ENCODE peak calls at places on chromosome 20, in six cellular contexts. One of them, this sample, is unnamed.

GRCh38 chr20:63711085-63711645 is 3.3 kb downstream of the ZGPAT start:
- DNase-seq in prostate gland: no peak
- DNase-seq in colonic mucosa: no peak
- DNase-seq in choroid plexus epithelial cell: no peak
- DNase-seq in uterus: no peak
- DNase-seq in ovary: no peak
- DNase-seq in this sample: no peak

GRCh38 chr20:42027746-42028268 is 409.6 kb upstream of the CHD6 start:
- DNase-seq in prostate gland: no peak
- DNase-seq in colonic mucosa: no peak
- DNase-seq in choroid plexus epithelial cell: no peak
- DNase-seq in uterus: no peak
- DNase-seq in ovary: no peak
- DNase-seq in this sample: no peak

GRCh38 chr20:823326-823902 is 10.1 kb upstream of the FAM110A start:
- DNase-seq in prostate gland: no peak
- DNase-seq in colonic mucosa: peak
- DNase-seq in choroid plexus epithelial cell: no peak
- DNase-seq in uterus: no peak
- DNase-seq in ovary: no peak
- DNase-seq in this sample: no peak

GRCh38 chr20:891121-892080 is 24.7 kb downstream of the ANGPT4 start:
- DNase-seq in prostate gland: peak
- DNase-seq in colonic mucosa: no peak
- DNase-seq in choroid plexus epithelial cell: no peak
- DNase-seq in uterus: peak
- DNase-seq in ovary: peak
- DNase-seq in this sample: peak

GRCh38 chr20:18443841-18444240 is 23.0 kb downstream of the DZANK1 start:
- DNase-seq in prostate gland: no peak
- DNase-seq in colonic mucosa: no peak
- DNase-seq in choroid plexus epithelial cell: peak
- DNase-seq in uterus: no peak
- DNase-seq in ovary: no peak
- DNase-seq in this sample: no peak

GRCh38 chr20:17969884-17970409 is 1.1 kb downstream of the MGME1 start:
- DNase-seq in prostate gland: peak
- DNase-seq in colonic mucosa: peak
- DNase-seq in choroid plexus epithelial cell: peak
- DNase-seq in uterus: no peak
- DNase-seq in ovary: no peak
- DNase-seq in this sample: peak

GRCh38 chr20:54200487-54201267 is 7.2 kb upstream of the PFDN4 start:
- DNase-seq in prostate gland: peak
- DNase-seq in colonic mucosa: peak
- DNase-seq in choroid plexus epithelial cell: no peak
- DNase-seq in uterus: no peak
- DNase-seq in ovary: no peak
- DNase-seq in this sample: no peak

GRCh38 chr20:50277460-50278376 is 87.1 kb downstream of the CEBPB start:
- DNase-seq in prostate gland: no peak
- DNase-seq in colonic mucosa: no peak
- DNase-seq in choroid plexus epithelial cell: no peak
- DNase-seq in uterus: no peak
- DNase-seq in ovary: no peak
- DNase-seq in this sample: no peak

GRCh38 chr20:44776977-44777376 is 31.3 kb downstream of the KCNK15 start:
- DNase-seq in prostate gland: no peak
- DNase-seq in colonic mucosa: no peak
- DNase-seq in choroid plexus epithelial cell: peak
- DNase-seq in uterus: no peak
- DNase-seq in ovary: no peak
- DNase-seq in this sample: peak

GRCh38 chr20:34791289-34792020 is 34.0 kb downstream of the NCOA6 start:
- DNase-seq in prostate gland: no peak
- DNase-seq in colonic mucosa: no peak
- DNase-seq in choroid plexus epithelial cell: peak
- DNase-seq in uterus: no peak
- DNase-seq in ovary: no peak
- DNase-seq in this sample: no peak

GRCh38 chr20:631091-631490 is 21.0 kb upstream of the TCF15 start:
- DNase-seq in prostate gland: no peak
- DNase-seq in colonic mucosa: no peak
- DNase-seq in choroid plexus epithelial cell: no peak
- DNase-seq in uterus: no peak
- DNase-seq in ovary: no peak
- DNase-seq in this sample: no peak

GRCh38 chr20:52010541-52010940 is 181.0 kb downstream of the ZFP64 start:
- DNase-seq in prostate gland: no peak
- DNase-seq in colonic mucosa: no peak
- DNase-seq in choroid plexus epithelial cell: no peak
- DNase-seq in uterus: no peak
- DNase-seq in ovary: no peak
- DNase-seq in this sample: no peak

GRCh38 chr20:54040528-54040927 is 29.9 kb downstream of the BCAS1 start:
- DNase-seq in prostate gland: no peak
- DNase-seq in colonic mucosa: no peak
- DNase-seq in choroid plexus epithelial cell: no peak
- DNase-seq in uterus: no peak
- DNase-seq in ovary: no peak
- DNase-seq in this sample: no peak

GRCh38 chr20:62148908-62149314 is 5.3 kb downstream of the SS18L1 start:
- DNase-seq in prostate gland: no peak
- DNase-seq in colonic mucosa: no peak
- DNase-seq in choroid plexus epithelial cell: no peak
- DNase-seq in uterus: no peak
- DNase-seq in ovary: no peak
- DNase-seq in this sample: no peak

GRCh38 chr20:18504479-18505060 is 3.2 kb upstream of the SEC23B start:
- DNase-seq in prostate gland: peak
- DNase-seq in colonic mucosa: peak
- DNase-seq in choroid plexus epithelial cell: peak
- DNase-seq in uterus: peak
- DNase-seq in ovary: peak
- DNase-seq in this sample: no peak

GRCh38 chr20:45836841-45837240 is 3.2 kb downstream of the SNX21 start:
- DNase-seq in prostate gland: no peak
- DNase-seq in colonic mucosa: no peak
- DNase-seq in choroid plexus epithelial cell: no peak
- DNase-seq in uterus: no peak
- DNase-seq in ovary: no peak
- DNase-seq in this sample: no peak

GRCh38 chr20:1124416-1124815 is 6.0 kb downstream of the PSMF1 start:
- DNase-seq in prostate gland: no peak
- DNase-seq in colonic mucosa: no peak
- DNase-seq in choroid plexus epithelial cell: peak
- DNase-seq in uterus: no peak
- DNase-seq in ovary: no peak
- DNase-seq in this sample: no peak

GRCh38 chr20:16556299-16556698 is 16.9 kb downstream of the KIF16B start:
- DNase-seq in prostate gland: no peak
- DNase-seq in colonic mucosa: no peak
- DNase-seq in choroid plexus epithelial cell: peak
- DNase-seq in uterus: no peak
- DNase-seq in ovary: no peak
- DNase-seq in this sample: no peak

GRCh38 chr20:7692478-7692877 is 247.8 kb downstream of the HAO1 start:
- DNase-seq in prostate gland: no peak
- DNase-seq in colonic mucosa: no peak
- DNase-seq in choroid plexus epithelial cell: peak
- DNase-seq in uterus: no peak
- DNase-seq in ovary: no peak
- DNase-seq in this sample: no peak

GRCh38 chr20:20744170-20744725 is 31.8 kb upstream of the RALGAPA2 start:
- DNase-seq in prostate gland: no peak
- DNase-seq in colonic mucosa: peak
- DNase-seq in choroid plexus epithelial cell: no peak
- DNase-seq in uterus: peak
- DNase-seq in ovary: no peak
- DNase-seq in this sample: no peak

GRCh38 chr20:52972965-52973819 is 1.0 kb downstream of the TSHZ2 start:
- DNase-seq in prostate gland: peak
- DNase-seq in colonic mucosa: no peak
- DNase-seq in choroid plexus epithelial cell: no peak
- DNase-seq in uterus: peak
- DNase-seq in ovary: peak
- DNase-seq in this sample: peak

GRCh38 chr20:43508604-43509040 is 1.1 kb downstream of the L3MBTL1 start:
- DNase-seq in prostate gland: no peak
- DNase-seq in colonic mucosa: no peak
- DNase-seq in choroid plexus epithelial cell: peak
- DNase-seq in uterus: no peak
- DNase-seq in ovary: no peak
- DNase-seq in this sample: no peak

GRCh38 chr20:25309395-25310267 is 61.7 kb downstream of the PYGB start:
- DNase-seq in prostate gland: no peak
- DNase-seq in colonic mucosa: peak
- DNase-seq in choroid plexus epithelial cell: peak
- DNase-seq in uterus: peak
- DNase-seq in ovary: no peak
- DNase-seq in this sample: no peak

GRCh38 chr20:40848530-40848929 is 159.5 kb upstream of the MAFB start:
- DNase-seq in prostate gland: no peak
- DNase-seq in colonic mucosa: no peak
- DNase-seq in choroid plexus epithelial cell: no peak
- DNase-seq in uterus: no peak
- DNase-seq in ovary: no peak
- DNase-seq in this sample: no peak

GRCh38 chr20:33790571-33790970 is 20.6 kb upstream of the CHMP4B start:
- DNase-seq in prostate gland: no peak
- DNase-seq in colonic mucosa: peak
- DNase-seq in choroid plexus epithelial cell: no peak
- DNase-seq in uterus: no peak
- DNase-seq in ovary: no peak
- DNase-seq in this sample: no peak

GRCh38 chr20:62426678-62427077 is 661 bp downstream of the RBBP8NL start:
- DNase-seq in prostate gland: peak
- DNase-seq in colonic mucosa: peak
- DNase-seq in choroid plexus epithelial cell: no peak
- DNase-seq in uterus: no peak
- DNase-seq in ovary: no peak
- DNase-seq in this sample: peak

GRCh38 chr20:4225778-4226177 is 210.4 kb upstream of the RNF24 start:
- DNase-seq in prostate gland: no peak
- DNase-seq in colonic mucosa: no peak
- DNase-seq in choroid plexus epithelial cell: peak
- DNase-seq in uterus: peak
- DNase-seq in ovary: no peak
- DNase-seq in this sample: no peak

DNA sequence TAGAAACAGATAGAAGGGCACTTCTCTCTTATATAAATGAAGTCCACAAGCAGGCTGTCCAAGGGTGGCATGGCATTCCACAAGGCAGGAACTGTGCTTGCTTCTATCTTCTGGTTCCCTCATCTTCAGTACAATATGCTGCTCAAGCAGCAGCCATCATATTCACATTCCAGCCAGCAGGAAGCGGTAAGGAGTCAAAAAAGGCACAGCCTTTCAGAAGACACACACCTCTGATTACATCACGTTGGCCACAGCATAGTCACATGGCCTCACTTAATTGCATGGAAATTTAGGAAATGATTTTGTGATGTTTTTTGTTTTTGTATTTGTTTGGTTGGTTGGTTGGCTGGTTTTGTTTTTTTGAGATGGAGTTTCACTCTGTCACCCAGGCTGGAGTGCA is 19.0 kb downstream of the REM1 start:
- DNase-seq in prostate gland: no peak
- DNase-seq in colonic mucosa: no peak
- DNase-seq in choroid plexus epithelial cell: peak
- DNase-seq in uterus: peak
- DNase-seq in ovary: peak
- DNase-seq in this sample: no peak
- TF ChIP-seq CTCF in prostate gland: no peak
- TF ChIP-seq CTCF in colonic mucosa: no peak
- TF ChIP-seq CTCF in choroid plexus epithelial cell: peak
- TF ChIP-seq CTCF in uterus: no peak
- TF ChIP-seq CTCF in ovary: no peak
- TF ChIP-seq CTCF in this sample: no peak

GRCh38 chr20:37901667-37902503 is 1.0 kb upstream of the VSTM2L start:
- DNase-seq in prostate gland: peak
- DNase-seq in colonic mucosa: peak
- DNase-seq in choroid plexus epithelial cell: peak
- DNase-seq in uterus: peak
- DNase-seq in ovary: no peak
- DNase-seq in this sample: peak
- TF ChIP-seq CTCF in prostate gland: no peak
- TF ChIP-seq CTCF in colonic mucosa: peak
- TF ChIP-seq CTCF in choroid plexus epithelial cell: peak
- TF ChIP-seq CTCF in uterus: no peak
- TF ChIP-seq CTCF in ovary: no peak
- TF ChIP-seq CTCF in this sample: no peak

GRCh38 chr20:57670288-57671071 is 39.3 kb downstream of the PMEPA1 start:
- DNase-seq in prostate gland: no peak
- DNase-seq in colonic mucosa: no peak
- DNase-seq in choroid plexus epithelial cell: no peak
- DNase-seq in uterus: no peak
- DNase-seq in ovary: no peak
- DNase-seq in this sample: no peak

GRCh38 chr20:57672953-57673575 is 36.8 kb downstream of the PMEPA1 start:
- DNase-seq in prostate gland: no peak
- DNase-seq in colonic mucosa: no peak
- DNase-seq in choroid plexus epithelial cell: no peak
- DNase-seq in uterus: no peak
- DNase-seq in ovary: no peak
- DNase-seq in this sample: no peak

GRCh38 chr20:57671072-57671391 is 38.8 kb downstream of the PMEPA1 start:
- DNase-seq in prostate gland: no peak
- DNase-seq in colonic mucosa: no peak
- DNase-seq in choroid plexus epithelial cell: no peak
- DNase-seq in uterus: no peak
- DNase-seq in ovary: no peak
- DNase-seq in this sample: no peak

GRCh38 chr20:57672164-57672563 is 37.7 kb downstream of the PMEPA1 start:
- DNase-seq in prostate gland: no peak
- DNase-seq in colonic mucosa: no peak
- DNase-seq in choroid plexus epithelial cell: no peak
- DNase-seq in uterus: peak
- DNase-seq in ovary: peak
- DNase-seq in this sample: no peak

DNA sequence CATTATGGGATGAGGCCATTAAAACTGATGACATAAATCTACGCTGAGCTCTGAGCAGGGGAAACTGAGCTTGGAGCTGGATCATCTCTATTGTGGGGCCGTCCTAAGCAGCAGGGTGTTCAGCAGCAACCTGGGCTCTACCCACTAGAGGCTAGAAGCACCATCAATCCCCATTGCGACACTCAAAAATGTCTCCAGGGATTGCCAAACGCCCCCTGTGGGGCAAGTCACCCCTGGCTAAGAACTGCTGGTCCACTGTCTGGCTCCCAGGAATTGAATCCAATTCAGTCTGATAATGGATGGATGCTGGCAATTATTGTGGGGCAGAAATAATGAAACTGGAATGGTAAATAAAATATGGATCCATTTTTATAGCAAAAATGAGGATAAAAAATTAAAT is 38.2 kb downstream of the PMEPA1 start:
- DNase-seq in prostate gland: no peak
- DNase-seq in colonic mucosa: no peak
- DNase-seq in choroid plexus epithelial cell: no peak
- DNase-seq in uterus: no peak
- DNase-seq in ovary: no peak
- DNase-seq in this sample: no peak
- TF ChIP-seq CTCF in prostate gland: no peak
- TF ChIP-seq CTCF in colonic mucosa: no peak
- TF ChIP-seq CTCF in choroid plexus epithelial cell: no peak
- TF ChIP-seq CTCF in uterus: no peak
- TF ChIP-seq CTCF in ovary: no peak
- TF ChIP-seq CTCF in this sample: no peak

GRCh38 chr20:11274137-11274536 is 600.3 kb upstream of the JAG1 start:
- DNase-seq in prostate gland: peak
- DNase-seq in colonic mucosa: peak
- DNase-seq in choroid plexus epithelial cell: peak
- DNase-seq in uterus: peak
- DNase-seq in ovary: peak
- DNase-seq in this sample: peak
- TF ChIP-seq CTCF in prostate gland: no peak
- TF ChIP-seq CTCF in colonic mucosa: peak
- TF ChIP-seq CTCF in choroid plexus epithelial cell: peak
- TF ChIP-seq CTCF in uterus: peak
- TF ChIP-seq CTCF in ovary: peak
- TF ChIP-seq CTCF in this sample: peak

This sample was measured in nephron progenitor cell.